ENCODE peak calls at places on chromosomes 3 and 15, in nine cellular contexts. N, V, Z, T, A, Y, H, W and Q are unnamed samples.
A peak's percentile ranks its signal among the peaks of the same experiment; 100 is the strongest.

GRCh38 chr3:47414666-47415587 is 34.1 kb downstream of the PTPN23 start:
- DNase-seq in N (no peak), V (peak; percentile 90), Z (no peak), T (no peak), A (no peak), Y (no peak), H (no peak), W (no peak), Q (no peak)

GRCh38 chr15:35173444-35174118 is 88.5 kb upstream of the NANOGP8 start:
- DNase-seq in N (no peak), V (peak; percentile 27), Z (peak; percentile 29), T (no peak), A (no peak), Y (peak; percentile 56), H (no peak), W (no peak), Q (no peak)

GRCh38 chr3:162569314-162569713 is 1072.7 kb downstream of the OTOL1 start:
- DNase-seq in N (no peak), V (no peak), Z (no peak), T (no peak), A (no peak), Y (no peak), H (no peak), W (no peak), Q (peak; percentile 2)

GRCh38 chr15:98580577-98580976 is 67.8 kb upstream of the IGF1R start:
- DNase-seq in N (no peak), V (no peak), Z (peak; percentile 12), T (no peak), A (no peak), Y (no peak), H (no peak), W (no peak), Q (no peak)

GRCh38 chr3:44962606-44963393 is 13.2 kb downstream of the ZDHHC3 start:
- DNase-seq in N (peak; percentile 49), V (no peak), Z (no peak), T (no peak), A (no peak), Y (peak; percentile 26), H (no peak), W (no peak), Q (no peak)

GRCh38 chr3:61537366-61537765 is 24.0 kb upstream of the PTPRG start:
- DNase-seq in N (no peak), V (no peak), Z (peak; percentile 74), T (no peak), A (no peak), Y (no peak), H (no peak), W (no peak), Q (no peak)

GRCh38 chr15:87703238-87704111 is 553.1 kb downstream of the NTRK3 start:
- DNase-seq in N (no peak), V (no peak), Z (peak; percentile 9), T (no peak), A (no peak), Y (no peak), H (no peak), W (no peak), Q (no peak)

GRCh38 chr3:186451371-186451770 is 89.3 kb upstream of the DGKG start:
- DNase-seq in N (no peak), V (no peak), Z (no peak), T (no peak), A (no peak), Y (peak; percentile 49), H (no peak), W (no peak), Q (no peak)

GRCh38 chr3:187735837-187736236 is 9.4 kb downstream of the BCL6 start:
- DNase-seq in N (no peak), V (peak; percentile 71), Z (peak; percentile 10), T (no peak), A (no peak), Y (no peak), H (no peak), W (no peak), Q (no peak)

GRCh38 chr15:72758195-72758594 is 25.4 kb downstream of the ADPGK start:
- DNase-seq in N (no peak), V (peak; percentile 93), Z (peak; percentile 93), T (peak; percentile 88), A (no peak), Y (peak; percentile 96), H (no peak), W (peak; percentile 68), Q (no peak)

GRCh38 chr15:69289312-69290146 is 9.2 kb upstream of the PAQR5 start:
- DNase-seq in N (no peak), V (no peak), Z (no peak), T (no peak), A (no peak), Y (no peak), H (no peak), W (no peak), Q (no peak)

GRCh38 chr3:183247190-183247589 is 5.9 kb upstream of the B3GNT5 start:
- DNase-seq in N (no peak), V (no peak), Z (peak; percentile 37), T (no peak), A (no peak), Y (no peak), H (no peak), W (no peak), Q (no peak)

GRCh38 chr3:120169407-120169806 is 75.2 kb upstream of the GSK3B start:
- DNase-seq in N (no peak), V (no peak), Z (no peak), T (no peak), A (no peak), Y (no peak), H (no peak), W (no peak), Q (no peak)

GRCh38 chr3:52147804-52148203 is 6.4 kb downstream of the POC1A start:
- DNase-seq in N (no peak), V (no peak), Z (no peak), T (no peak), A (peak; percentile 22), Y (no peak), H (no peak), W (no peak), Q (no peak)

GRCh38 chr3:166052440-166052839 is 215.2 kb upstream of the BCHE start:
- DNase-seq in N (no peak), V (no peak), Z (no peak), T (no peak), A (no peak), Y (no peak), H (no peak), W (no peak), Q (no peak)
- TF ChIP-seq CTCF in N (no peak), V (no peak), Z (no peak), T (no peak), A (no peak), Y (no peak), H (no peak), W (no peak), Q (peak; percentile 1)

GRCh38 chr3:169699070-169699469 is 35.6 kb upstream of the MECOM start:
- DNase-seq in N (no peak), V (no peak), Z (peak; percentile 55), T (no peak), A (no peak), Y (peak; percentile 19), H (no peak), W (no peak), Q (no peak)

GRCh38 chr3:169699536-169700050 is 36.1 kb upstream of the MECOM start:
- DNase-seq in N (no peak), V (peak; percentile 52), Z (peak; percentile 92), T (no peak), A (peak; percentile 91), Y (peak; percentile 75), H (no peak), W (peak; percentile 43), Q (no peak)

GRCh38 chr3:169701457-169701856 is 37.9 kb upstream of the MECOM start:
- DNase-seq in N (no peak), V (no peak), Z (peak; percentile 36), T (no peak), A (no peak), Y (no peak), H (no peak), W (no peak), Q (no peak)

GRCh38 chr3:169695051-169695450 is 31.5 kb upstream of the MECOM start:
- DNase-seq in N (no peak), V (no peak), Z (peak; percentile 65), T (no peak), A (no peak), Y (peak; percentile 20), H (no peak), W (no peak), Q (no peak)

DNA sequence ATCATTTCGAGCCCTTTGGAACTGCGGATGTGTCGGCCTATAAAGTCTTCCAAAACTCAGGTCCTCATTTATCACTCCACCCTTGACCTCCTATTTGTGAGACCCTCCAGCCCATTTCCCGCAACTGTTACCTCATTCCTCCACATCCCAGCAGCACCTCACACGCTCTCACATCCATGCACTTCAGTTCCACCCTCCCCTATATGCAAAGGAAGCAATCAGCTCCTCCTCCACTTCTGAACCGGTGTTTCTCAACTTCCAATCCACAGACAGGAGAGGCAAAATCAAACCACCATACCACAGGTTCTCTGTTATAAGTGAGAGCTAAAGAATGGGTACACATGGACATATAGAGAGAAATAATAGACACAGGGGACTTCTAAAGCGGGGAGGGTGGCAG is 36.7 kb upstream of the MECOM start:
- DNase-seq in N (no peak), V (no peak), Z (peak; percentile 4), T (no peak), A (no peak), Y (no peak), H (no peak), W (no peak), Q (no peak)
- H3K4me3 ChIP-seq in N (no peak overlapping the region), V (no peak overlapping the region), Z (no peak overlapping the region), T (no peak overlapping the region), A (no peak overlapping the region), Y (no peak overlapping the region), H (no peak overlapping the region), W (no peak overlapping the region), Q (no peak overlapping the region)

GRCh38 chr3:149898771-149899170 is 71.9 kb downstream of the PFN2 start:
- DNase-seq in N (no peak), V (peak; percentile 27), Z (peak; percentile 84), T (no peak), A (no peak), Y (peak; percentile 68), H (no peak), W (peak; percentile 5), Q (no peak)

GRCh38 chr3:149906036-149906435 is 64.7 kb downstream of the PFN2 start:
- DNase-seq in N (no peak), V (no peak), Z (no peak), T (no peak), A (no peak), Y (no peak), H (no peak), W (no peak), Q (no peak)

GRCh38 chr3:149900322-149900721 is 70.4 kb downstream of the PFN2 start:
- DNase-seq in N (no peak), V (no peak), Z (no peak), T (no peak), A (no peak), Y (no peak), H (no peak), W (no peak), Q (no peak)

GRCh38 chr3:149901770-149902169 is 68.9 kb downstream of the PFN2 start:
- DNase-seq in N (no peak), V (no peak), Z (no peak), T (no peak), A (no peak), Y (no peak), H (no peak), W (no peak), Q (no peak)

GRCh38 chr3:149902498-149903139 is 68.1 kb downstream of the PFN2 start:
- DNase-seq in N (no peak), V (no peak), Z (peak; percentile 12), T (no peak), A (no peak), Y (peak; percentile 6), H (no peak), W (no peak), Q (no peak)
- TF ChIP-seq CTCF in N (no peak), V (peak; percentile 35), Z (peak; percentile 30), T (peak; percentile 14), A (peak; percentile 24), Y (peak; percentile 24), H (no peak), W (no peak), Q (no peak)

GRCh38 chr15:59353994-59354951 is 18.4 kb downstream of the MYO1E start:
- DNase-seq in N (no peak), V (no peak), Z (no peak), T (no peak), A (no peak), Y (no peak), H (no peak), W (no peak), Q (peak; percentile 53)
- H3K4me3 ChIP-seq in N (no peak overlapping the region), V (no peak overlapping the region), Z (no peak overlapping the region), T (no peak overlapping the region), A (no peak overlapping the region), Y (no peak overlapping the region), H (no peak overlapping the region), W (no peak overlapping the region), Q (no peak overlapping the region)